ENCODE peak calls at places on chromosomes 3 and 15, in seven cellular contexts. I, X, Q, G, Y, O and Z are unnamed samples.

GRCh38 chr3:126990890-126991289 is 8.0 kb downstream of the PLXNA1 start:
- DNase-seq in Y (peak; percentile 10), Q (no peak), X (no peak), I (no peak), O (no peak), G (no peak), Z (no peak)

GRCh38 chr3:44021646-44022594 is 219.8 kb upstream of the TOPAZ1 start:
- DNase-seq in Y (no peak), X (no peak), Q (no peak), O (no peak), I (no peak), G (no peak), Z (no peak)

GRCh38 chr15:92451225-92451825 is 57.6 kb downstream of the ST8SIA2 start:
- DNase-seq in Q (no peak), I (no peak), G (peak; percentile 26), Y (no peak), X (no peak), O (peak; percentile 7), Z (no peak)

GRCh38 chr3:79018671-79019136 is 749.1 kb downstream of the ROBO1 start:
- DNase-seq in I (peak; percentile 55), Y (peak; percentile 26), X (peak; percentile 77), O (no peak), G (peak; percentile 64), Q (peak; percentile 59), Z (peak; percentile 59)

GRCh38 chr3:115676336-115676735 is 53.0 kb downstream of the GAP43 start:
- DNase-seq in I (no peak), X (peak; percentile 71), G (no peak), Q (no peak), Y (no peak), O (no peak), Z (no peak)

GRCh38 chr15:31257286-31257685 is 69.3 kb upstream of the KLF13 start:
- DNase-seq in O (no peak), G (no peak), I (no peak), Y (no peak), Q (no peak), X (no peak), Z (no peak)

GRCh38 chr3:194508486-194509449 is 22.0 kb upstream of the ATP13A3 start:
- DNase-seq in G (no peak), I (no peak), Y (no peak), Q (no peak), O (no peak), X (no peak), Z (no peak)

GRCh38 chr15:37135225-37135624 is 34.9 kb upstream of the MEIS2 start:
- DNase-seq in O (no peak), I (no peak), Q (no peak), X (no peak), G (no peak), Y (no peak), Z (no peak)

GRCh38 chr3:119323401-119324107 is 29.4 kb downstream of the ARHGAP31 start:
- DNase-seq in O (no peak), G (no peak), X (no peak), Q (no peak), I (no peak), Y (no peak), Z (no peak)

GRCh38 chr3:87867001-87867400 is 191.8 kb downstream of the CGGBP1 start:
- DNase-seq in G (no peak), Q (no peak), O (no peak), Y (no peak), I (no peak), X (no peak), Z (no peak)

GRCh38 chr3:50411229-50411628 is 51.9 kb upstream of the TMEM115 start:
- DNase-seq in I (no peak), Y (no peak), X (no peak), Q (no peak), O (no peak), G (no peak), Z (no peak)

GRCh38 chr3:104521606-104522336 is 844.9 kb upstream of the ALCAM start:
- DNase-seq in X (no peak), O (no peak), Q (no peak), I (no peak), Y (peak; percentile 9), G (no peak), Z (peak; percentile 27)

GRCh38 chr3:78645628-78646310 is 1122.0 kb downstream of the ROBO1 start:
- DNase-seq in X (no peak), Q (no peak), I (no peak), Y (no peak), G (peak; percentile 81), O (peak; percentile 55), Z (no peak)

GRCh38 chr15:39154136-39154770 is 426.6 kb upstream of the THBS1 start:
- DNase-seq in O (no peak), X (no peak), Y (no peak), I (no peak), G (no peak), Q (no peak), Z (no peak)
- H3K27ac ChIP-seq in O (no peak overlapping the region), X (no peak overlapping the region), Y (no peak overlapping the region), I (no peak overlapping the region), G (peak overlapping the region; percentile 33), Q (peak overlapping the region; percentile 19), Z (no peak overlapping the region)

DNA sequence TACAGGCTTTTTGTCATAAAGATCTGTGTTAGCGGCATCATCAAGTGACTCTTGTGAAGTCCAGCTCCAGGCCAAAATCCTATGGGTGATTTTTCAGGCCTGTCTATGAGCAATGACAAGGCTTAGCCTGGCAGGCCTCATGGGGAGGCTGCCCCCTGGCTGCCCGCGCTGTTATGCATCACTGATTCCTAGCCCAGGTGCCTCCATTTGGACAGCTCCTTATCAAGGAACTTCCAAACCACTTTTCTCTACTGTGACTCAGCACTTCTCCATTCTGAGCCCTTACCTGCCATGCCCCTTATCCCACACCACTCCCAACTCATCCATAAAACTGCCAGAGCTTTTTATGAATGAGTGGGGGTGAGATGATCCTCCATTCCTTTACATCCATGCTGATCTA is 91.5 kb upstream of the C3orf80 start:
- DNase-seq in Q (no peak), Y (no peak), X (no peak), G (no peak), O (no peak), I (no peak), Z (no peak)
- TF ChIP-seq CTCF in Q (no peak), Y (no peak), X (no peak), G (peak; percentile 16), O (peak; percentile 8), I (peak; percentile 8), Z (no peak)

GRCh38 chr15:68794869-68795268 is 25.8 kb downstream of the ANP32A start:
- DNase-seq in G (no peak), Y (no peak), I (no peak), Q (no peak), X (no peak), O (no peak), Z (no peak)
- H3K4me3 ChIP-seq in G (no peak overlapping the region), Y (no peak overlapping the region), I (peak overlapping the region; percentile 12), Q (no peak overlapping the region), X (peak overlapping the region; percentile 40), O (no peak overlapping the region), Z (peak overlapping the region; percentile 16)

GRCh38 chr15:57777034-57777433 is 70.5 kb downstream of the POLR2M start:
- DNase-seq in O (no peak), I (no peak), X (no peak), Y (no peak), G (no peak), Q (no peak), Z (no peak)
- H3K27ac ChIP-seq in O (no peak overlapping the region), I (no peak overlapping the region), X (no peak overlapping the region), Y (no peak overlapping the region), G (no peak overlapping the region), Q (no peak overlapping the region), Z (no peak overlapping the region)